ENCODE peak calls at places on chromosomes 16 and 17, in seven cellular contexts. A, G, Z, O, H, F and V are unnamed samples.

GRCh38 chr17:33990943-33991706 is 264.0 kb upstream of the CCL2 start:
- DNase-seq in A (peak; percentile 32), G (no peak), Z (no peak), O (no peak), H (no peak), F (peak; percentile 5), V (no peak)

GRCh38 chr16:23863511-23864422 is 28.0 kb downstream of the PRKCB start:
- DNase-seq in A (no peak), G (no peak), Z (no peak), O (no peak), H (peak; percentile 52), F (no peak), V (no peak)

GRCh38 chr17:2179615-2180295 is 123.8 kb downstream of the SMG6 start:
- DNase-seq in A (no peak), G (peak; percentile 94), Z (peak; percentile 100), O (peak; percentile 71), H (no peak), F (peak; percentile 94), V (peak; percentile 85)

GRCh38 chr17:75323043-75323591 is 33.9 kb upstream of the SLC25A19 start:
- DNase-seq in A (peak; percentile 93), G (peak; percentile 89), Z (peak; percentile 91), O (peak; percentile 87), H (peak; percentile 76), F (peak; percentile 89), V (peak; percentile 93)

GRCh38 chr17:43940630-43941029 is 1.6 kb downstream of the PPY start:
- DNase-seq in A (peak; percentile 79), G (no peak), Z (peak; percentile 27), O (no peak), H (no peak), F (peak; percentile 59), V (no peak)

GRCh38 chr17:48570325-48571023 is 7.7 kb downstream of the HOXB4 start:
- DNase-seq in A (peak; percentile 90), G (no peak), Z (peak; percentile 60), O (no peak), H (no peak), F (peak; percentile 37), V (no peak)

GRCh38 chr17:82429824-82430223 is 11.4 kb upstream of the OGFOD3 start:
- DNase-seq in A (no peak), G (no peak), Z (no peak), O (no peak), H (no peak), F (no peak), V (no peak)

GRCh38 chr17:17812211-17813054 is 24.4 kb downstream of the SREBF1 start:
- DNase-seq in A (peak; percentile 83), G (peak; percentile 78), Z (peak; percentile 67), O (peak; percentile 77), H (peak; percentile 56), F (peak; percentile 66), V (no peak)

GRCh38 chr16:76577003-76577402 is 299.8 kb downstream of the CNTNAP4 start:
- DNase-seq in A (no peak), G (no peak), Z (no peak), O (no peak), H (no peak), F (no peak), V (no peak)

GRCh38 chr16:66660422-66661209 is 35.9 kb downstream of the CMTM4 start:
- DNase-seq in A (peak; percentile 81), G (peak; percentile 67), Z (peak; percentile 74), O (peak; percentile 27), H (no peak), F (peak; percentile 94), V (no peak)

GRCh38 chr17:49338883-49339282 is 23.2 kb downstream of the ZNF652 start:
- DNase-seq in A (peak; percentile 15), G (no peak), Z (no peak), O (no peak), H (no peak), F (no peak), V (no peak)

GRCh38 chr17:67461228-67461780 is 84.2 kb downstream of the PITPNC1 start:
- DNase-seq in A (no peak), G (no peak), Z (no peak), O (no peak), H (no peak), F (no peak), V (no peak)
- H3K27ac ChIP-seq in A (no peak overlapping the region), G (no peak overlapping the region), Z (no peak overlapping the region), O (no peak overlapping the region), H (no peak overlapping the region), F (no peak overlapping the region), V (no peak overlapping the region)

DNA sequence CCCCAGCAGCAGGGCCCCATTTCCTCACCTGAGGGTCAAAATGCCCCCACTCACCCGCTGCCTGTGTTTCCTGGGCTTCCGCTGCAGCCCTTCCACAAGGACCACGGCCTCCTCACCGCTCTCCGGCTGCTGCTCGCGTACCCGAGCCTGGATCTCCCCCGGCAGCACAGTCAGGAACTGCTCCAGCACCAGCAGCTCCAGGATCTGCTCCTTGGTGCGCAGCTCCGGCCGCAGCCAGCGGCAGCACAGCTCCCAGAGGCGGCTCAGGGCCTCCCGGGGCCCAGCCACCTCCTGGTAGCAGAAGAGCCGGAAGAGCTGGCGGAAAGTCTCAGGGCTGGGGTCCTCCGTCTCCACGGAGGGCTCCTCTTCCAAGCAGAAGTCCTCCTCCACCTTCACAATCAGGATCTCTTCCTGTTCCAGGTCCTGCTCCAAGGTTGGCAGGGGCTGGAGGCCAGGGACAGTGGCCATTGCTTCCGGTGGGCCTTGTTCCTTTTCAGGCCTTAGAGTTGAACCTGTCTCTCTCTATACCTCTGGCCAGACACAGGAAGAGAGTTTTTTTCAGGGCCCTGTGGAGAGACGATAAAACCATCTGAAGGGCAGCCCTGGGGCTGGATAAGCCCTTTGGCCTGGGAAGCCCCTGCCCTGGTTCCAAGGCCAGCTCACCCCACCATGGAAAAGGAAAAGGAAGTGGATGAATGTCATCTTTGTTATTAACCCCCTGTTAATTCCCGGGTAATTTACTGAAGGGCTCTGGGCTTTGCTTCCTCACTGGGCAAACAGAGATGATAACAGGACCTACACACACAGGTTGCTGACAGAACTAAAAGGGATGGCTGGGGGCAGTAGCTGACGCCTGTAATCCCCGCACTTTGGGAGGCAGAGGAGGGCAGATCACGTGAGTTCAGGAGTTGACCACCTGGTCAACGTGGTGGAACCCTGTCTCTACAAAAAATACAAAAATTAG is 1.2 kb downstream of the ZNF500 start:
- DNase-seq in A (no peak), G (no peak), Z (no peak), O (no peak), H (no peak), F (peak; percentile 17), V (no peak)
- H3K4me1 ChIP-seq in A (peaks cover 1% of the 10 kb centered on the region), G (peaks cover 15% of the 10 kb centered on the region), Z (peaks cover 11% of the 10 kb centered on the region), O (peaks cover 12% of the 10 kb centered on the region), H (peaks cover 24% of the 10 kb centered on the region), F (peaks cover 5% of the 10 kb centered on the region), V (peaks cover 8% of the 10 kb centered on the region)

GRCh38 chr17:58403312-58403711 is 14.0 kb downstream of the RNF43 start:
- DNase-seq in A (peak; percentile 75), G (no peak), Z (no peak), O (no peak), H (no peak), F (no peak), V (no peak)
- H3K27ac ChIP-seq in A (peak overlapping the region; percentile 58), G (no peak overlapping the region), Z (no peak overlapping the region), O (no peak overlapping the region), H (no peak overlapping the region), F (no peak overlapping the region), V (no peak overlapping the region)

DNA sequence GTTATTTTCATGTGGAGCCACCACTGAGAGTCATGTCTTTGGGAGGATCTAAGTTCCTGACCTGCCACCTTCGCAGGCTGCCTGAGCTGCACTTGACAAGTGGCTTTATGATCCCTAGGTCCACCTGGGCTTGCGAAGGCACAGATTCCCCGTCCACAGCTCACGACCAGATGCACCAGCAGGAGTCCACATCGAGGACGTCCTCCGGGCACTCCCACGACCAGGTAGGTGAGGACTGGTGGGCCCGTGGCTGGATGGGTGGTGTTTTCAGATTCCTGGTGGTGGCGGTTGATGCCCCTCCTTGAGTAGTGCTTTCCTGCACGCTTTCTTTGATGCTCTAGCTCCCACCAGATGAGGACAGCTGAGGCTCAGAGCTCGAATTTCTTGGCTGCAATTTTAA is 14.8 kb downstream of the FAM234A start:
- DNase-seq in A (no peak), G (no peak), Z (no peak), O (no peak), H (no peak), F (no peak), V (no peak)
- H3K4me1 ChIP-seq in A (no peaks in the 10 kb centered on the region), G (no peaks in the 10 kb centered on the region), Z (no peaks in the 10 kb centered on the region), O (no peaks in the 10 kb centered on the region), H (peaks cover 20% of the 10 kb centered on the region), F (no peaks in the 10 kb centered on the region), V (no peaks in the 10 kb centered on the region)